ENCODE peak calls at places on chromosomes 16 and 17, in five cellular contexts. G is OCI-LY7, L is pancreas, X is right lobe of liver, M is tibial artery. I is an unnamed sample.

GRCh38 chr17:37292429-37293139 is 83.2 kb upstream of the C17orf78 start:
- DNase-seq in G (peak; percentile 59), L (no peak), X (no peak), M (no peak), I (no peak)

GRCh38 chr17:64001763-64002529 is 3.8 kb downstream of the PRR29 start:
- DNase-seq in G (no peak), L (no peak), X (no peak), M (no peak), I (no peak)

GRCh38 chr16:74743045-74743667 is 31.5 kb downstream of the FA2H start:
- DNase-seq in G (no peak), L (no peak), X (no peak), M (no peak), I (peak; percentile 16)

GRCh38 chr17:81635973-81636504 is 873 bp downstream of the NPLOC4 start:
- DNase-seq in G (peak; percentile 20), L (no peak), X (no peak), M (no peak), I (no peak)

GRCh38 chr16:57648590-57649442 is 19.3 kb upstream of the ADGRG3 start:
- DNase-seq in G (peak; percentile 76), L (peak; percentile 80), X (peak; percentile 84), M (peak; percentile 60), I (peak; percentile 81)

GRCh38 chr17:29563816-29564215 is 3.0 kb downstream of the ABHD15 start:
- DNase-seq in G (peak; percentile 72), L (no peak), X (no peak), M (no peak), I (no peak)

GRCh38 chr17:15361151-15361550 is 19.8 kb upstream of the TEKT3 start:
- DNase-seq in G (no peak), L (no peak), X (no peak), M (no peak), I (no peak)

GRCh38 chr16:54822502-54823291 is 108.0 kb upstream of the IRX5 start:
- DNase-seq in G (no peak), L (no peak), X (no peak), M (no peak), I (no peak)

GRCh38 chr17:82065638-82066303 is at the start of gene DUS1L:
- DNase-seq in G (peak; percentile 84), L (peak; percentile 81), X (peak; percentile 74), M (no peak), I (peak; percentile 76)

GRCh38 chr16:23401142-23401541 is 51.8 kb downstream of the COG7 start:
- DNase-seq in G (no peak), L (peak; percentile 86), X (no peak), M (no peak), I (no peak)

GRCh38 chr17:36498155-36498554 is 11.7 kb downstream of the ZNHIT3 start:
- DNase-seq in G (no peak), L (no peak), X (no peak), M (no peak), I (no peak)

GRCh38 chr17:77453613-77454559 is 313.1 kb downstream of the SEC14L1 start:
- DNase-seq in G (peak; percentile 86), L (no peak), X (peak; percentile 92), M (no peak), I (peak; percentile 59)

GRCh38 chr16:28280881-28281836 is 11.2 kb upstream of the SBK1 start:
- DNase-seq in G (peak; percentile 16), L (no peak), X (no peak), M (no peak), I (no peak)

GRCh38 chr16:12753203-12754023 is 50.3 kb downstream of the CPPED1 start:
- DNase-seq in G (no peak), L (no peak), X (peak; percentile 60), M (no peak), I (no peak)

GRCh38 chr17:37699285-37699973 is 45.4 kb downstream of the HNF1B start:
- DNase-seq in G (no peak), L (no peak), X (no peak), M (no peak), I (peak; percentile 66)

GRCh38 chr17:82632461-82632860 is 15.8 kb downstream of the WDR45B start:
- DNase-seq in G (no peak), L (no peak), X (no peak), M (no peak), I (no peak)

GRCh38 chr16:53817117-53817516 is 113.2 kb downstream of the FTO start:
- DNase-seq in G (no peak), L (no peak), X (no peak), M (no peak), I (no peak)

GRCh38 chr16:72137380-72138063 is 34.4 kb downstream of the PMFBP1 start:
- DNase-seq in G (no peak), L (no peak), X (no peak), M (no peak), I (no peak)

GRCh38 chr16:68417711-68418301 is 30.5 kb downstream of the SMPD3 start:
- DNase-seq in G (peak; percentile 56), L (peak; percentile 79), X (no peak), M (no peak), I (peak; percentile 90)

GRCh38 chr17:78250891-78251772 is 19.7 kb downstream of the TMEM235 start:
- DNase-seq in G (peak; percentile 93), L (peak; percentile 90), X (peak; percentile 90), M (peak; percentile 67), I (peak; percentile 84)

GRCh38 chr17:77526728-77527355 is 386.1 kb downstream of the SEC14L1 start:
- DNase-seq in G (no peak), L (no peak), X (no peak), M (no peak), I (no peak)

GRCh38 chr16:49470550-49470949 is 96.9 kb downstream of the C16orf78 start:
- DNase-seq in G (no peak), L (no peak), X (no peak), M (no peak), I (no peak)

GRCh38 chr17:21677126-21677910 is 15.0 kb upstream of the KCNJ18 start:
- DNase-seq in G (no peak), L (no peak), X (no peak), M (no peak), I (no peak)

GRCh38 chr16:11084484-11085024 is 140.2 kb downstream of the CLEC16A start:
- DNase-seq in G (no peak), L (no peak), X (no peak), M (no peak), I (no peak)

GRCh38 chr17:81307636-81308035 is 12.5 kb upstream of the SLC38A10 start:
- DNase-seq in G (no peak), L (no peak), X (no peak), M (no peak), I (no peak)

GRCh38 chr17:21287703-21288449 is 3.4 kb downstream of the MAP2K3 start:
- DNase-seq in G (peak; percentile 95), L (peak; percentile 99), X (peak; percentile 98), M (peak; percentile 97), I (peak; percentile 98)

GRCh38 chr16:56558024-56558747 is 6.7 kb upstream of the MT4 start:
- DNase-seq in G (no peak), L (peak; percentile 40), X (no peak), M (no peak), I (no peak)

GRCh38 chr16:79307214-79307613 is 293.3 kb downstream of the MAF start:
- DNase-seq in G (no peak), L (no peak), X (peak; percentile 67), M (peak; percentile 70), I (peak; percentile 34)

GRCh38 chr17:14813649-14814048 is 451.5 kb downstream of the PMP22 start:
- DNase-seq in G (peak; percentile 68), L (peak; percentile 17), X (peak; percentile 74), M (no peak), I (no peak)

GRCh38 chr17:52170963-52171572 is 12.6 kb upstream of the CA10 start:
- DNase-seq in G (no peak), L (no peak), X (no peak), M (no peak), I (peak; percentile 42)

GRCh38 chr17:58470356-58470755 is 17.9 kb downstream of the HSF5 start:
- DNase-seq in G (no peak), L (no peak), X (no peak), M (no peak), I (no peak)

GRCh38 chr17:50421308-50422031 is 4.5 kb upstream of the ACSF2 start:
- DNase-seq in G (peak; percentile 56), L (no peak), X (no peak), M (no peak), I (no peak)
- H3K4me3 ChIP-seq in G (peak overlapping the region; percentile 53), L (no peak overlapping the region), X (no peak overlapping the region), M (peak overlapping the region; percentile 10), I (no peak overlapping the region)

DNA sequence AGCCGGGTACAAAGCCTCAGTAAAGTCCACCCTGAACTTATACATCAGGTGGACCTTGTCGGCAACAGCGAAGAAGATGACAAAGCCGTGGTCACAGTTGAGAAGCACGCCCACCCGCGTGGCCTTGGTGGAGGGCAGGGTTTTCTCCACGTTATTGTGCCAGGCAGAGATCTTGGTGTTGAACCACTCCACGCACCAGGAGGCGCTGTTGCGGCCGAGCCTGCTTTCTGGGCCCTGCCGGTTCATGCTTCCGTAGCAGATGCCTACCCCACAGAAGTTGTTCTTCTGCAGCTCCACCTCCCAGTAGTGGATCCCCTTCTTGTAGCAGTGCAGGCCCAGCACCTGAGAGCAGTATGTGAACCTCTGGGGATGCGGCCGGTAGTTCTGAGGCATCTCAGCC is 22.1 kb downstream of the TRIM25 start:
- DNase-seq in G (no peak), L (peak; percentile 44), X (no peak), M (no peak), I (no peak)
- H3K9me3 ChIP-seq in G (peaks cover 12% of the 10 kb centered on the region), L (no peaks in the 10 kb centered on the region), X (no peaks in the 10 kb centered on the region), M (no peaks in the 10 kb centered on the region), I (peaks cover 8% of the 10 kb centered on the region)

GRCh38 chr17:79852748-79853147 is 13.5 kb upstream of the CBX4 start:
- DNase-seq in G (no peak), L (no peak), X (no peak), M (no peak), I (no peak)
- H3K4me3 ChIP-seq in G (peak overlapping the region; percentile 47), L (no peak overlapping the region), X (peak overlapping the region; percentile 14), M (no peak overlapping the region), I (no peak overlapping the region)

GRCh38 chr17:61744804-61745203 is 118.5 kb downstream of the BRIP1 start:
- DNase-seq in G (no peak), L (no peak), X (no peak), M (no peak), I (no peak)
- H3K9me3 ChIP-seq in G (peaks cover 16% of the 10 kb centered on the region), L (no peaks in the 10 kb centered on the region), X (no peaks in the 10 kb centered on the region), M (no peaks in the 10 kb centered on the region), I (no peaks in the 10 kb centered on the region)

DNA sequence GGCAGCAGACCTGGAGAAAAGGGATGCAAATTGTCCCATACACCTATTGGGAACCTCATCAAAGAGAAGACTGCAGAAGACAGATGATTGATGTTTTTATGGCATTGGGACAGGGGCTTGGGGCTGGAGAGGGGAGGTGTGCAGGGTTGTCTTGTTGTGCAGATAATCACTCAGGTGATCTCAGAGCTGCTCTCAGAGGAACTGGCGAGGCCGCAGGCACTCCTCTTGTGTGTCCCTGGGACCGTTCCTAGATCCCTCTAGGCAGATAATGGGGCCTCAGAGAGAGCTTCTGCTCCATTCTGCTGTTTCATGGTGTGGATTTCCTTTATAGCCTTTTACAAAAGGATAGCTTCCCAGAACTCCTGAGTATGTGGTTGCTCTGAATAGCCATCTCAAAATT is 1.6 kb downstream of the RNF213 start:
- DNase-seq in G (peak; percentile 24), L (no peak), X (no peak), M (no peak), I (no peak)
- H3K4me3 ChIP-seq in G (peak overlapping the region; percentile 79), L (no peak overlapping the region), X (no peak overlapping the region), M (peak overlapping the region; percentile 100), I (no peak overlapping the region)

I was measured in mucosa of descending colon.